ENCODE peak calls at places on chromosomes 4 and X, in four cellular contexts. One of them, this sample, is unnamed.

GRCh38 chr4:168514249-168514852 is 17.5 kb downstream of the PALLD start:
- DNase-seq in activated T-helper 9 cell treated with anti-CD3 and anti-CD28 coated beads, Interleukin-2, amount 50 U/mL, for 16 hours: no peak
- DNase-seq in astrocyte: no peak
- DNase-seq in nephron progenitor cell: no peak
- DNase-seq in this sample: peak; percentile 34

GRCh38 chr4:118676128-118676527 is 9.1 kb upstream of the METTL14 start:
- DNase-seq in activated T-helper 9 cell treated with anti-CD3 and anti-CD28 coated beads, Interleukin-2, amount 50 U/mL, for 16 hours: no peak
- DNase-seq in astrocyte: no peak
- DNase-seq in nephron progenitor cell: no peak
- DNase-seq in this sample: no peak

GRCh38 chr4:124183926-124184325 is 528.6 kb downstream of the ANKRD50 start:
- DNase-seq in activated T-helper 9 cell treated with anti-CD3 and anti-CD28 coated beads, Interleukin-2, amount 50 U/mL, for 16 hours: no peak
- DNase-seq in nephron progenitor cell: no peak
- DNase-seq in astrocyte: no peak
- DNase-seq in this sample: no peak

GRCh38 chr4:53507671-53508286 is 83.5 kb downstream of the LNX1 start:
- DNase-seq in astrocyte: peak; percentile 98
- DNase-seq in activated T-helper 9 cell treated with anti-CD3 and anti-CD28 coated beads, Interleukin-2, amount 50 U/mL, for 16 hours: no peak
- DNase-seq in nephron progenitor cell: no peak
- DNase-seq in this sample: peak; percentile 95

GRCh38 chrX:155951237-155951789 is 46.2 kb upstream of the IL9R start:
- DNase-seq in activated T-helper 9 cell treated with anti-CD3 and anti-CD28 coated beads, Interleukin-2, amount 50 U/mL, for 16 hours: no peak
- DNase-seq in astrocyte: no peak
- DNase-seq in nephron progenitor cell: no peak
- DNase-seq in this sample: no peak

GRCh38 chrX:24498181-24498580 is 33.1 kb downstream of the PDK3 start:
- DNase-seq in nephron progenitor cell: no peak
- DNase-seq in activated T-helper 9 cell treated with anti-CD3 and anti-CD28 coated beads, Interleukin-2, amount 50 U/mL, for 16 hours: no peak
- DNase-seq in astrocyte: no peak
- DNase-seq in this sample: no peak

GRCh38 chr4:94332983-94333590 is 9.5 kb downstream of the HPGDS start:
- DNase-seq in nephron progenitor cell: no peak
- DNase-seq in activated T-helper 9 cell treated with anti-CD3 and anti-CD28 coated beads, Interleukin-2, amount 50 U/mL, for 16 hours: no peak
- DNase-seq in astrocyte: no peak
- DNase-seq in this sample: no peak

GRCh38 chr4:142567199-142567598 is 278.9 kb downstream of the INPP4B start:
- DNase-seq in astrocyte: no peak
- DNase-seq in activated T-helper 9 cell treated with anti-CD3 and anti-CD28 coated beads, Interleukin-2, amount 50 U/mL, for 16 hours: peak; percentile 45
- DNase-seq in nephron progenitor cell: no peak
- DNase-seq in this sample: no peak

GRCh38 chrX:13102636-13103035 is 58.2 kb upstream of the FAM9C start:
- DNase-seq in astrocyte: peak; percentile 62
- DNase-seq in nephron progenitor cell: no peak
- DNase-seq in activated T-helper 9 cell treated with anti-CD3 and anti-CD28 coated beads, Interleukin-2, amount 50 U/mL, for 16 hours: no peak
- DNase-seq in this sample: no peak

GRCh38 chr4:26084414-26084813 is 170.4 kb downstream of the SMIM20 start:
- DNase-seq in astrocyte: no peak
- DNase-seq in nephron progenitor cell: no peak
- DNase-seq in activated T-helper 9 cell treated with anti-CD3 and anti-CD28 coated beads, Interleukin-2, amount 50 U/mL, for 16 hours: no peak
- DNase-seq in this sample: no peak

GRCh38 chr4:153116101-153116680 is 88.1 kb upstream of the TRIM2 start:
- DNase-seq in activated T-helper 9 cell treated with anti-CD3 and anti-CD28 coated beads, Interleukin-2, amount 50 U/mL, for 16 hours: no peak
- DNase-seq in astrocyte: no peak
- DNase-seq in nephron progenitor cell: no peak
- DNase-seq in this sample: no peak

GRCh38 chr4:151857368-151857767 is 96.6 kb upstream of the GATB start:
- DNase-seq in nephron progenitor cell: no peak
- DNase-seq in astrocyte: no peak
- DNase-seq in activated T-helper 9 cell treated with anti-CD3 and anti-CD28 coated beads, Interleukin-2, amount 50 U/mL, for 16 hours: no peak
- DNase-seq in this sample: no peak

GRCh38 chr4:168562021-168562691 is 65.3 kb downstream of the PALLD start:
- DNase-seq in nephron progenitor cell: no peak
- DNase-seq in astrocyte: peak; percentile 73
- DNase-seq in activated T-helper 9 cell treated with anti-CD3 and anti-CD28 coated beads, Interleukin-2, amount 50 U/mL, for 16 hours: no peak
- DNase-seq in this sample: peak; percentile 54

GRCh38 chr4:77852892-77853495 is 9.6 kb upstream of the MRPL1 start:
- DNase-seq in activated T-helper 9 cell treated with anti-CD3 and anti-CD28 coated beads, Interleukin-2, amount 50 U/mL, for 16 hours: peak; percentile 51
- DNase-seq in astrocyte: no peak
- DNase-seq in nephron progenitor cell: no peak
- DNase-seq in this sample: no peak

GRCh38 chrX:110146521-110146920 is 143.6 kb downstream of the TMEM164 start:
- DNase-seq in nephron progenitor cell: peak; percentile 53
- DNase-seq in activated T-helper 9 cell treated with anti-CD3 and anti-CD28 coated beads, Interleukin-2, amount 50 U/mL, for 16 hours: no peak
- DNase-seq in astrocyte: no peak
- DNase-seq in this sample: peak; percentile 9

GRCh38 chrX:107748490-107748889 is 27.1 kb downstream of the TSC22D3 start:
- DNase-seq in astrocyte: no peak
- DNase-seq in activated T-helper 9 cell treated with anti-CD3 and anti-CD28 coated beads, Interleukin-2, amount 50 U/mL, for 16 hours: no peak
- DNase-seq in nephron progenitor cell: no peak
- DNase-seq in this sample: no peak

This sample was measured in RCC 7860.